ENCODE peak calls at places on chromosomes 13 and 19, in five cellular contexts. I is naive thymus-derived CD8-positive, alpha-beta T cell; E is tibial artery; G is activated CD8-positive, alpha-beta memory T cell treated with anti-CD3 and anti-CD28 coated beads for 48 hours; D is OCI-M1. Z is an unnamed sample.

GRCh38 chr13:104779311-104779710 is 1713.1 kb upstream of the SLC10A2 start:
- DNase-seq in I (no peak), E (no peak), D (no peak), G (no peak), Z (no peak)

GRCh38 chr19:47713046-47714021 is at the start of gene EHD2:
- DNase-seq in G (peak), I (peak), D (no peak), E (peak), Z (peak)

GRCh38 chr13:27080018-27080948 is 91.3 kb downstream of the USP12 start:
- DNase-seq in I (no peak), E (no peak), G (no peak), D (no peak), Z (no peak)

GRCh38 chr13:109101550-109102144 is 472.2 kb downstream of the MYO16 start:
- DNase-seq in E (no peak), I (no peak), G (no peak), D (no peak), Z (no peak)

GRCh38 chr13:102091231-102091630 is 310.6 kb downstream of the FGF14 start:
- DNase-seq in G (no peak), I (no peak), D (peak), E (no peak), Z (no peak)

GRCh38 chr19:16327911-16328823 is 3.5 kb downstream of the KLF2 start:
- DNase-seq in E (peak), G (no peak), D (peak), I (peak), Z (peak)

GRCh38 chr19:19259741-19260140 is 13.4 kb downstream of the TM6SF2 start:
- DNase-seq in D (peak), G (no peak), I (no peak), E (no peak), Z (peak)

GRCh38 chr13:24709186-24709913 is 29.1 kb downstream of the ATP12A start:
- DNase-seq in I (peak), E (no peak), G (peak), D (no peak), Z (peak)

GRCh38 chr19:55418185-55418584 is 10.6 kb upstream of the UBE2S start:
- DNase-seq in G (no peak), D (peak), I (peak), E (no peak), Z (peak)

GRCh38 chr19:12205296-12205695 is 42.4 kb downstream of the ZNF136 start:
- DNase-seq in D (no peak), E (no peak), G (no peak), I (no peak), Z (no peak)

GRCh38 chr13:28494861-28495585 is at the start of gene FLT1:
- DNase-seq in G (no peak), I (peak), E (no peak), D (no peak), Z (no peak)

GRCh38 chr19:1229837-1230584 is 7.8 kb downstream of the CBARP start:
- DNase-seq in G (no peak), D (no peak), E (no peak), I (no peak), Z (no peak)

GRCh38 chr19:14369399-14370168 is 11.7 kb upstream of the ADGRE5 start:
- DNase-seq in E (no peak), I (peak), D (no peak), G (peak), Z (no peak)

GRCh38 chr13:36352350-36352749 is 6.2 kb upstream of the SPART start:
- DNase-seq in I (no peak), G (no peak), E (no peak), D (no peak), Z (no peak)

GRCh38 chr19:34998777-34999497 is 1.2 kb upstream of the GRAMD1A start:
- DNase-seq in I (no peak), E (no peak), D (no peak), G (no peak), Z (no peak)

GRCh38 chr19:6766357-6767080 is 716 bp downstream of the SH2D3A start:
- DNase-seq in I (no peak), G (no peak), E (no peak), D (peak), Z (no peak)

GRCh38 chr13:23433171-23434153 is at the start of gene SACS:
- DNase-seq in D (peak), I (no peak), E (no peak), G (no peak), Z (no peak)

GRCh38 chr13:30113531-30113930 is 193.8 kb downstream of the KATNAL1 start:
- DNase-seq in I (no peak), G (no peak), D (peak), E (peak), Z (no peak)

GRCh38 chr13:48233886-48234488 is 981 bp downstream of the ITM2B start:
- DNase-seq in D (no peak), E (no peak), I (no peak), G (no peak), Z (no peak)

GRCh38 chr13:44411841-44412240 is 38.2 kb downstream of the SERP2 start:
- DNase-seq in D (peak), I (no peak), G (no peak), E (no peak), Z (no peak)

GRCh38 chr13:18921063-18921462 is 260.6 kb downstream of the TUBA3C start:
- DNase-seq in G (no peak), I (no peak), E (no peak), D (peak), Z (no peak)

GRCh38 chr19:11881151-11881800 is 6.3 kb upstream of the ZNF69 start:
- DNase-seq in I (peak), E (peak), D (peak), G (no peak), Z (peak)

GRCh38 chr19:47760632-47760999 is 15.3 kb downstream of the NOP53 start:
- DNase-seq in E (no peak), I (no peak), G (no peak), D (no peak), Z (no peak)

GRCh38 chr19:55365922-55366321 is 2.9 kb upstream of the GARIN5B start:
- DNase-seq in E (no peak), I (no peak), D (no peak), G (no peak), Z (no peak)

GRCh38 chr13:44224433-44225149 is 149.0 kb upstream of the SERP2 start:
- DNase-seq in I (no peak), E (peak), G (no peak), D (no peak), Z (no peak)

GRCh38 chr19:35751839-35752745 is 3.7 kb downstream of the LIN37 start:
- DNase-seq in G (no peak), E (no peak), D (no peak), I (no peak), Z (no peak)

GRCh38 chr19:9848060-9848459 is 12.9 kb downstream of the PIN1 start:
- DNase-seq in I (peak), G (no peak), E (no peak), D (peak), Z (no peak)

Z was measured in KBM-7.